ENCODE peak calls at places on chromosomes 7 and 10, in seven cellular contexts. G is H9, P is IMR-90, D is neuronal stem cell, W is H1, F is trophoblast cell, O is mesenchymal stem cell. E is an unnamed sample.

GRCh38 chr10:124558901-124559321 is 97.3 kb downstream of the LHPP start:
- DNase-seq in D (no peak), W (no peak), P (peak; percentile 12), O (no peak), F (peak; percentile 66), G (no peak), E (no peak)

GRCh38 chr10:17185873-17186272 is 15.6 kb downstream of the TRDMT1 start:
- DNase-seq in P (no peak), G (no peak), O (no peak), W (no peak), D (no peak), F (no peak), E (no peak)

GRCh38 chr7:42746226-42746625 is 165.6 kb downstream of the C7orf25 start:
- DNase-seq in W (no peak), D (no peak), G (no peak), F (no peak), O (no peak), P (no peak), E (no peak)

GRCh38 chr7:123763191-123763661 is 14.4 kb upstream of the WASL start:
- DNase-seq in F (peak; percentile 73), D (no peak), P (no peak), O (no peak), W (no peak), G (no peak), E (no peak)

GRCh38 chr7:13800694-13801448 is 188.6 kb downstream of the ETV1 start:
- DNase-seq in D (no peak), F (no peak), G (no peak), O (peak; percentile 66), W (no peak), P (peak; percentile 96), E (no peak)

GRCh38 chr7:45324683-45325237 is 167.2 kb downstream of the RAMP3 start:
- DNase-seq in W (no peak), O (no peak), F (no peak), D (no peak), G (no peak), P (no peak), E (no peak)

GRCh38 chr7:54339074-54339473 is 203.1 kb upstream of the VSTM2A start:
- DNase-seq in G (no peak), D (no peak), P (no peak), F (no peak), W (no peak), O (peak; percentile 18), E (no peak)

GRCh38 chr7:107971613-107972012 is 31.3 kb downstream of the LAMB1 start:
- DNase-seq in P (peak; percentile 20), G (no peak), F (peak; percentile 39), W (no peak), O (no peak), D (no peak), E (no peak)

GRCh38 chr10:105506258-105506657 is 865.2 kb downstream of the SORCS3 start:
- DNase-seq in O (no peak), W (no peak), D (no peak), G (no peak), F (no peak), P (no peak), E (no peak)

GRCh38 chr7:127949670-127950069 is 81.6 kb downstream of the LRRC4 start:
- DNase-seq in P (no peak), F (no peak), G (no peak), W (no peak), D (no peak), O (no peak), E (peak; percentile 29)

GRCh38 chr10:102813017-102813541 is 24.1 kb downstream of the CYP17A1 start:
- DNase-seq in O (no peak), D (no peak), F (no peak), W (no peak), G (no peak), P (no peak), E (no peak)

GRCh38 chr10:118592675-118593330 is 2.6 kb downstream of the PRLHR start:
- DNase-seq in G (no peak), F (no peak), D (no peak), O (no peak), P (no peak), W (no peak), E (no peak)

GRCh38 chr7:74059681-74060588 is 23.7 kb upstream of the LIMK1 start:
- DNase-seq in O (no peak), W (no peak), F (no peak), D (no peak), P (no peak), G (peak; percentile 35), E (no peak)

GRCh38 chr7:92528958-92529264 is 316 bp downstream of the RBM48 start:
- DNase-seq in O (no peak), F (no peak), P (no peak), G (no peak), W (no peak), D (no peak), E (no peak)

GRCh38 chr10:98225000-98225399 is 43.0 kb downstream of the LOXL4 start:
- DNase-seq in F (no peak), D (no peak), O (no peak), W (no peak), G (no peak), P (peak; percentile 55), E (no peak)

GRCh38 chr7:98284335-98285036 is 3.0 kb downstream of the BRI3 start:
- DNase-seq in G (peak; percentile 43), O (peak; percentile 70), W (no peak), D (no peak), F (peak; percentile 91), P (peak; percentile 42), E (peak; percentile 73)

GRCh38 chr10:5832946-5833345 is 19.7 kb upstream of the GDI2 start:
- DNase-seq in W (no peak), O (no peak), G (no peak), F (peak; percentile 77), P (no peak), D (no peak), E (no peak)

GRCh38 chr7:143434660-143435059 is 8.6 kb upstream of the TAS2R60 start:
- DNase-seq in P (peak; percentile 41), G (no peak), F (no peak), O (no peak), D (no peak), W (no peak), E (no peak)

GRCh38 chr10:90229486-90229885 is 528.1 kb downstream of the KIF20B start:
- DNase-seq in P (no peak), D (no peak), W (no peak), G (no peak), F (no peak), O (no peak), E (no peak)

DNA sequence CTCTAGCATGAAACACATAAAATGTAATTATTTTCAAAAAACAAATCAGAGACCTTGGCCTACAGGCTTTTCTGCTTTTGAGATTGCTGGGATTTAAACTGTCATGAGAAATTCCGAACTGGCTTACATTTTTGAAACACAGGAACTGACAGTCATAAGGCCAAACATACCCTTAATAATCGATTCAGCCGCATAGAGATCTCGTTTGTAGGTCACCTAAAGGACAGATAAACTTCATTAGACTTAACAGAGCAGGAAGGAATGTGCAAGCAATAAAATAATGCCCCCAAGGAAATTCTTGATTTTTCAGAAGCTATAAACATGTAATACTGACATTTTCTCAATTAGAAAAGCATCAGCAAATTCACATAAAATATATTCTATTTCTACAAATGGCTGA is 120.1 kb downstream of the CRPPA start:
- DNase-seq in G (no peak), O (no peak), D (no peak), P (no peak), W (no peak), F (no peak), E (no peak)
- H2AK5ac ChIP-seq in G (no peak overlapping the region), O (no peak overlapping the region), D (no peak overlapping the region), P (no peak overlapping the region), W (no peak overlapping the region), F (no peak overlapping the region), E (no peak overlapping the region)

GRCh38 chr10:32110790-32111189 is 54.6 kb upstream of the KIF5B start:
- DNase-seq in W (no peak), P (no peak), F (no peak), D (no peak), G (no peak), O (no peak), E (no peak)

GRCh38 chr10:32109603-32110002 is 53.4 kb upstream of the KIF5B start:
- DNase-seq in F (no peak), P (no peak), D (no peak), G (peak; percentile 43), W (no peak), O (no peak), E (no peak)

GRCh38 chr10:32112055-32112454 is 55.8 kb upstream of the KIF5B start:
- DNase-seq in P (peak; percentile 64), D (no peak), F (peak; percentile 50), O (peak; percentile 25), G (no peak), W (no peak), E (peak; percentile 45)

GRCh38 chr10:32111585-32111984 is 55.4 kb upstream of the KIF5B start:
- DNase-seq in W (no peak), O (no peak), P (no peak), F (peak; percentile 5), G (no peak), D (no peak), E (no peak)

DNA sequence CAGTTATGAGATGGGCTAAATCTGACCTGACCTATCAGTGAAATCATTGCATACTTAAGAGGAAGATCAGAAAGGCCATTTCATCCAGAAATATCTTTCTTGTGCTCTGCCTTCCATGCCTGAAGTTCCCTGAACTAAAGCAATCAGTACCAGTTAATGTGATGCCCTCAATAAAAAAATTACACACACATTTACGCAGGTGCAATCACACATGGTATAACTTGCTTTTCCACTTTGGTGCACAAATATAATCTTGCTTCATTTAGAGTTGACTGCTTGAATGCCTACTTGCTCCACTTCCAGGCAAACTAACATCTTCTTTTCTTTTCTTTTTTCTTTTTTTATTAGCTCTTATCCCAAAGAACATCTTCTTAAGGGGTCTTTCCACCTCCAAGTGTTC is 58.3 kb upstream of the KIF5B start:
- DNase-seq in W (no peak), F (no peak), O (no peak), P (no peak), G (no peak), D (no peak), E (no peak)
- H4K8ac ChIP-seq in W (no peak overlapping the region), F (no peak overlapping the region), O (no peak overlapping the region), P (no peak overlapping the region), G (no peak overlapping the region), D (no peak overlapping the region), E (no peak overlapping the region)

GRCh38 chr10:28242560-28243204 is 60.2 kb downstream of the MPP7 start:
- DNase-seq in F (no peak), O (no peak), P (no peak), G (no peak), W (no peak), D (no peak), E (no peak)
- H3K23ac ChIP-seq in F (no peak overlapping the region), O (no peak overlapping the region), P (no peak overlapping the region), G (no peak overlapping the region), W (no peak overlapping the region), D (no peak overlapping the region), E (no peak overlapping the region)

GRCh38 chr7:120831260-120831659 is 26.7 kb downstream of the TSPAN12 start:
- DNase-seq in P (no peak), G (no peak), W (no peak), O (no peak), F (no peak), D (no peak), E (no peak)
- H2AK5ac ChIP-seq in P (no peak overlapping the region), G (no peak overlapping the region), W (no peak overlapping the region), O (no peak overlapping the region), F (no peak overlapping the region), D (no peak overlapping the region), E (no peak overlapping the region)